ENCODE peak calls at places on chromosomes 12 and 14, in seven cellular contexts. O, N, H, T, M, Y and R are unnamed samples.

GRCh38 chr12:88590851-88591250 is 10.6 kb upstream of the KITLG start:
- DNase-seq in O (peak; percentile 5), N (no peak), H (no peak), T (no peak), M (no peak), Y (no peak), R (no peak)

GRCh38 chr14:79861111-79861510 is 350.2 kb downstream of the DIO2 start:
- DNase-seq in O (no peak), N (no peak), H (no peak), T (no peak), M (peak; percentile 65), Y (no peak), R (peak; percentile 55)

GRCh38 chr12:106994579-106995220 is 7.8 kb upstream of the MTERF2 start:
- DNase-seq in O (peak; percentile 74), N (peak; percentile 28), H (no peak), T (peak; percentile 44), M (no peak), Y (no peak), R (no peak)

GRCh38 chr12:40054554-40055226 is 51.2 kb downstream of the SLC2A13 start:
- DNase-seq in O (peak; percentile 80), N (peak; percentile 51), H (no peak), T (peak; percentile 88), M (peak; percentile 18), Y (no peak), R (no peak)

GRCh38 chr14:31326111-31326510 is 94.2 kb downstream of the HEATR5A start:
- DNase-seq in O (peak; percentile 39), N (no peak), H (no peak), T (peak; percentile 6), M (peak; percentile 4), Y (no peak), R (no peak)

GRCh38 chr14:83757896-83758295 is 1772.0 kb upstream of the FLRT2 start:
- DNase-seq in O (peak; percentile 77), N (no peak), H (no peak), T (no peak), M (no peak), Y (no peak), R (no peak)

GRCh38 chr12:12776261-12776660 is 9.2 kb upstream of the APOLD1 start:
- DNase-seq in O (peak; percentile 23), N (no peak), H (no peak), T (no peak), M (peak; percentile 80), Y (no peak), R (no peak)

GRCh38 chr14:29262979-29263378 is 496.4 kb downstream of the FOXG1 start:
- DNase-seq in O (peak; percentile 20), N (no peak), H (no peak), T (no peak), M (peak; percentile 14), Y (no peak), R (no peak)

GRCh38 chr14:101462726-101463565 is 98.3 kb upstream of the DIO3 start:
- DNase-seq in O (no peak), N (no peak), H (no peak), T (no peak), M (no peak), Y (no peak), R (no peak)

GRCh38 chr12:97250483-97250882 is 212.1 kb upstream of the RMST start:
- DNase-seq in O (no peak), N (no peak), H (no peak), T (no peak), M (no peak), Y (no peak), R (no peak)

GRCh38 chr12:109308534-109309440 is at the start of gene FOXN4:
- DNase-seq in O (no peak), N (no peak), H (no peak), T (no peak), M (peak; percentile 43), Y (no peak), R (peak; percentile 86)

GRCh38 chr12:3491938-3492867 is 1.2 kb downstream of the PRMT8 start:
- DNase-seq in O (peak; percentile 32), N (peak; percentile 36), H (peak; percentile 87), T (peak; percentile 52), M (peak; percentile 88), Y (peak; percentile 51), R (peak; percentile 88)

GRCh38 chr14:22465201-22465835 is 123.7 kb downstream of the DAD1 start:
- DNase-seq in O (peak; percentile 1), N (no peak), H (no peak), T (no peak), M (no peak), Y (no peak), R (no peak)

GRCh38 chr14:80606347-80606772 is 335.2 kb downstream of the CEP128 start:
- DNase-seq in O (no peak), N (no peak), H (no peak), T (peak; percentile 33), M (no peak), Y (no peak), R (no peak)

GRCh38 chr14:68978550-68978911 is 571 bp downstream of the ACTN1 start:
- DNase-seq in O (no peak), N (peak; percentile 18), H (peak; percentile 67), T (peak; percentile 62), M (peak; percentile 69), Y (no peak), R (peak; percentile 78)

GRCh38 chr12:131103614-131104463 is 150.1 kb downstream of the ADGRD1 start:
- DNase-seq in O (no peak), N (no peak), H (peak; percentile 8), T (no peak), M (no peak), Y (no peak), R (peak; percentile 40)

GRCh38 chr12:59839514-59839913 is 243.7 kb downstream of the SLC16A7 start:
- DNase-seq in O (peak; percentile 38), N (no peak), H (no peak), T (no peak), M (no peak), Y (no peak), R (no peak)

GRCh38 chr14:56808314-56809201 is 1.7 kb downstream of the OTX2 start:
- DNase-seq in O (no peak), N (no peak), H (no peak), T (peak; percentile 10), M (peak; percentile 80), Y (no peak), R (peak; percentile 55)

GRCh38 chr12:101338087-101338486 is 58.2 kb downstream of the UTP20 start:
- DNase-seq in O (no peak), N (no peak), H (no peak), T (no peak), M (no peak), Y (no peak), R (no peak)

GRCh38 chr14:29926701-29927595 is 699 bp downstream of the PRKD1 start:
- DNase-seq in O (peak; percentile 43), N (no peak), H (peak; percentile 57), T (peak; percentile 52), M (peak; percentile 96), Y (no peak), R (peak; percentile 53)

GRCh38 chr14:46480817-46481216 is 170.8 kb downstream of the RPL10L start:
- DNase-seq in O (no peak), N (no peak), H (no peak), T (no peak), M (no peak), Y (no peak), R (no peak)

GRCh38 chr12:47905313-47905730 is 528 bp upstream of the VDR start:
- DNase-seq in O (no peak), N (no peak), H (no peak), T (peak; percentile 52), M (no peak), Y (peak; percentile 61), R (peak; percentile 95)

GRCh38 chr14:31510222-31510621 is 22.4 kb upstream of the GPR33 start:
- DNase-seq in O (peak; percentile 10), N (no peak), H (no peak), T (peak; percentile 27), M (peak; percentile 13), Y (no peak), R (no peak)

GRCh38 chr12:65536876-65537661 is 258.6 kb downstream of the MSRB3 start:
- DNase-seq in O (peak; percentile 100), N (no peak), H (no peak), T (peak; percentile 100), M (peak; percentile 25), Y (no peak), R (no peak)

DNA sequence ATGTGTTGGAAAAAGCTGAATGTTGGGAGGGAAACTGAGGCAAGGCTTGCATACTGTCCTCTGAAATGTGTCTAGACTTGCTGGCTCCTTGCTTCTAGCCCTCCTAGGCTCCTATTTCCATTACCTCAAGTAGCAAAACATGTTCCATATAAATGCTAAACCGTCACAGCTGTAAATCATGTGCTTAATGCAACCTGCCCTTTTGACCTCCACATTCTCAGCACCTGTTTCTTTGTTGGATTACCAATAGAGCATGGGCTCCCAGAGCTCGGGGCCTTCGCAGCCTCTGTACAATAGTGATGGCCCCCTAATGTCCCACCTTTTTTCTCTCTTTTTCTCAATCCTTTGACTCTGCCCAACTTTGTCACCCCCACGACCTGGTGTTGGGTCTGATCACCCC is 23.3 kb downstream of the RERGL start:
- DNase-seq in O (no peak), N (no peak), H (no peak), T (no peak), M (no peak), Y (no peak), R (no peak)
- H4K8ac ChIP-seq in O (no peak overlapping the region), N (no peak overlapping the region), H (no peak overlapping the region), T (no peak overlapping the region), M (no peak overlapping the region), Y (no peak overlapping the region), R (no peak overlapping the region)

GRCh38 chr12:114628199-114628598 is 55.8 kb downstream of the TBX3 start:
- DNase-seq in O (no peak), N (peak; percentile 21), H (no peak), T (no peak), M (peak; percentile 94), Y (no peak), R (peak; percentile 39)
- H4K8ac ChIP-seq in O (no peak overlapping the region), N (no peak overlapping the region), H (no peak overlapping the region), T (no peak overlapping the region), M (no peak overlapping the region), Y (no peak overlapping the region), R (no peak overlapping the region)

GRCh38 chr12:63400318-63400717 is 249.3 kb upstream of the AVPR1A start:
- DNase-seq in O (no peak), N (no peak), H (no peak), T (no peak), M (no peak), Y (no peak), R (no peak)
- H4K8ac ChIP-seq in O (no peak overlapping the region), N (no peak overlapping the region), H (no peak overlapping the region), T (no peak overlapping the region), M (no peak overlapping the region), Y (no peak overlapping the region), R (no peak overlapping the region)

GRCh38 chr12:124149287-124149686 is 145.6 kb upstream of the RFLNA start:
- DNase-seq in O (no peak), N (no peak), H (no peak), T (no peak), M (no peak), Y (no peak), R (no peak)

GRCh38 chr12:124151583-124151982 is 143.3 kb upstream of the RFLNA start:
- DNase-seq in O (no peak), N (no peak), H (no peak), T (no peak), M (no peak), Y (no peak), R (no peak)

GRCh38 chr12:124152733-124153132 is 142.2 kb upstream of the RFLNA start:
- DNase-seq in O (no peak), N (no peak), H (no peak), T (no peak), M (no peak), Y (no peak), R (no peak)

GRCh38 chr12:124148481-124148880 is 146.4 kb upstream of the RFLNA start:
- DNase-seq in O (no peak), N (no peak), H (no peak), T (no peak), M (no peak), Y (no peak), R (no peak)

GRCh38 chr12:124150176-124150575 is 144.7 kb upstream of the RFLNA start:
- DNase-seq in O (no peak), N (no peak), H (no peak), T (no peak), M (no peak), Y (no peak), R (no peak)
- H4K8ac ChIP-seq in O (no peak overlapping the region), N (no peak overlapping the region), H (no peak overlapping the region), T (no peak overlapping the region), M (no peak overlapping the region), Y (no peak overlapping the region), R (no peak overlapping the region)